ENCODE peak calls at places on chromosome 14, in four cellular contexts. S, R, H and F are unnamed samples.

GRCh38 chr14:34502826-34503225 is 36.7 kb downstream of the EAPP start:
- DNase-seq in H (no peak), S (no peak), R (no peak), F (no peak)

GRCh38 chr14:89794096-89794495 is 160.4 kb downstream of the EFCAB11 start:
- DNase-seq in H (peak; percentile 80), R (peak; percentile 79), S (peak; percentile 58), F (no peak)

GRCh38 chr14:56212541-56212940 is 94.3 kb downstream of the PELI2 start:
- DNase-seq in R (no peak), H (no peak), S (no peak), F (no peak)

GRCh38 chr14:97917169-97917568 is 1120.0 kb downstream of the VRK1 start:
- DNase-seq in R (no peak), S (no peak), H (peak; percentile 66), F (no peak)

GRCh38 chr14:91084516-91084915 is 24.1 kb upstream of the RPS6KA5 start:
- DNase-seq in S (no peak), H (no peak), R (no peak), F (no peak)

GRCh38 chr14:38469156-38469555 is 213.3 kb upstream of the CLEC14A start:
- DNase-seq in S (no peak), R (no peak), H (no peak), F (no peak)

GRCh38 chr14:58107947-58108552 is 44.0 kb downstream of the ARMH4 start:
- DNase-seq in H (peak; percentile 22), R (no peak), S (peak; percentile 58), F (no peak)

GRCh38 chr14:32633214-32633864 is 304.2 kb downstream of the AKAP6 start:
- DNase-seq in H (no peak), S (no peak), R (no peak), F (no peak)

GRCh38 chr14:51848120-51848519 is 12.3 kb upstream of the GNG2 start:
- DNase-seq in H (no peak), R (no peak), S (no peak), F (no peak)

GRCh38 chr14:91286530-91286937 is 42.0 kb upstream of the GPR68 start:
- DNase-seq in R (peak; percentile 83), H (peak; percentile 75), S (peak; percentile 74), F (peak; percentile 60)

GRCh38 chr14:29243355-29243754 is 476.8 kb downstream of the FOXG1 start:
- DNase-seq in S (no peak), H (no peak), R (no peak), F (no peak)

GRCh38 chr14:94601961-94602391 is 10.2 kb upstream of the SERPINA3 start:
- DNase-seq in R (peak; percentile 94), S (peak; percentile 90), H (peak; percentile 91), F (no peak)

GRCh38 chr14:102948698-102949061 is 26.2 kb downstream of the AMN start:
- DNase-seq in R (no peak), H (no peak), S (no peak), F (no peak)

GRCh38 chr14:56135001-56135400 is 16.8 kb downstream of the PELI2 start:
- DNase-seq in S (no peak), H (peak; percentile 41), R (no peak), F (no peak)

GRCh38 chr14:71638523-71639196 is 293.6 kb upstream of the RGS6 start:
- DNase-seq in H (no peak), S (no peak), R (no peak), F (no peak)

GRCh38 chr14:71113376-71113775 is 206.1 kb downstream of the PCNX1 start:
- DNase-seq in H (no peak), S (no peak), R (no peak), F (no peak)

GRCh38 chr14:53278602-53279506 is 125.7 kb upstream of the DDHD1 start:
- DNase-seq in R (no peak), S (no peak), H (no peak), F (no peak)

GRCh38 chr14:101495827-101496778 is 65.2 kb upstream of the DIO3 start:
- DNase-seq in S (no peak), H (no peak), R (peak; percentile 54), F (no peak)

GRCh38 chr14:105486974-105487448 is 325 bp downstream of the CRIP1 start:
- DNase-seq in R (peak; percentile 89), H (no peak), S (no peak), F (no peak)

GRCh38 chr14:65255029-65255545 is 152.8 kb upstream of the MAX start:
- DNase-seq in R (no peak), S (no peak), H (no peak), F (no peak)

GRCh38 chr14:49970474-49971147 is 77.7 kb downstream of the ARF6 start:
- DNase-seq in R (no peak), H (no peak), S (no peak), F (no peak)

GRCh38 chr14:32224731-32225377 is 21.8 kb upstream of the RNU6-8 start:
- DNase-seq in S (peak; percentile 71), H (no peak), R (peak; percentile 71), F (no peak)

GRCh38 chr14:90288646-90289355 is 32.4 kb downstream of the PSMC1 start:
- DNase-seq in H (no peak), S (no peak), R (no peak), F (no peak)

GRCh38 chr14:32469388-32470160 is 140.5 kb downstream of the AKAP6 start:
- DNase-seq in S (no peak), H (no peak), R (no peak), F (no peak)

GRCh38 chr14:34301107-34301734 is 160.8 kb downstream of the SPTSSA start:
- DNase-seq in R (no peak), H (no peak), S (no peak), F (no peak)

DNA sequence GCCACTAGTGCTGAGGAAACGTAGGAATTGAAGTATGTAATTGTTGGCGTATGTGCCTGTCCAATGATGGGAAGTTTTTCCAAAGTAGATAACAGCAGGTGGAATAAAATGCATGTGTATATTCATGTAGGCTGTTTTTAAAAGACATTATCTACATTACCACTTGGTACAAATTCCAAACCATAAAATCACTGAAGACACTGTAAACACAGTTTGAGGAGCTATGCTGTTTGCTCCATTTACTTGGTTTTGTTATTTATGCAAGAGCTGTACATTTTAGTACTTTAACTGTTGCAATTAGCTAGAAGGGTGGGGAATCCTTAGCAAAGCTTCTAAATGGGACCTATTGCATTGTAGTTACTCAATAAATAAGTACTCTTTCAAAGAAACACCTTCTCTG is 274.5 kb upstream of the DIO2 start:
- DNase-seq in S (no peak), H (no peak), R (no peak), F (no peak)
- TF ChIP-seq POLR2A in S (no peak), H (no peak), R (no peak), F (no peak)

GRCh38 chr14:73726025-73726961 is 12.1 kb upstream of the PNMA1 start:
- DNase-seq in H (no peak), S (no peak), R (no peak), F (peak; percentile 4)
- TF ChIP-seq POLR2A in H (no peak), S (no peak), R (no peak), F (peak; percentile 12)

GRCh38 chr14:100156776-100157175 is 2.7 kb downstream of the DEGS2 start:
- DNase-seq in R (no peak), S (no peak), H (no peak), F (no peak)

GRCh38 chr14:100159865-100160533 is 554 bp upstream of the DEGS2 start:
- DNase-seq in H (no peak), S (no peak), R (no peak), F (no peak)

GRCh38 chr14:100158566-100159106 is 809 bp downstream of the DEGS2 start:
- DNase-seq in S (no peak), H (no peak), R (no peak), F (no peak)

GRCh38 chr14:100160534-100160916 is 1.1 kb upstream of the DEGS2 start:
- DNase-seq in R (no peak), S (no peak), H (no peak), F (no peak)

GRCh38 chr14:100159107-100159864 is at the start of gene DEGS2:
- DNase-seq in R (no peak), S (no peak), H (no peak), F (peak; percentile 75)
- TF ChIP-seq POLR2A in R (no peak), S (no peak), H (no peak), F (no peak)

DNA sequence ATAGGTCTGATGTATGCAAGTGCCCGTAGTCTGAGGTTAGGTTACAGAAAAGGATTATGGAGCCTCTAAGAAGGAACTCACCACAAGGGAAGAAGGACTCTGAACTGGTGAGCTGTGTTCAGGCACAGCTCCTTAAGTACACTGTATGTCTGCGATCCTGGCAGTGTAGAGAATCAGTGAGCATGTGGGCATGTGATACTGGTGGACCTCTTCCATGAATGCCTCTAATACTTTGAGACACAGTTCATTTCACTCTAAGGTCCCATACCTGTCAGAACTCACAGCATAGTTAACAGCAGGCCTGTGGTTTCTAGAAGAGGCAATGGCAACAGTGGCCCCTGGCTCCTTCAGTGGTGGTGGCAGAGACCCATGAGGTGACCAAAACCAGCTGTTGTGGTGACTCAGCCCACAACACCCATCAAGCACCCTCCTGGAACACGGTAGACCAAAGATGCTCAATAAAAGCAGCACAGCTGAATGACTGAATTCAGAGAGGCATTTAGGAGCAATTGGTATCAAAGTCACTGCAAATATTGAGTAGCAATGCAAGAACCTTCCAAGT is 6.9 kb upstream of the OR6J1 start:
- DNase-seq in H (no peak), R (no peak), S (no peak), F (no peak)
- TF ChIP-seq POLR2A in H (no peak), R (no peak), S (no peak), F (peak; percentile 99)

GRCh38 chr14:75660630-75661498 is at the start of the genes ERG28 and TTLL5:
- DNase-seq in S (peak; percentile 98), R (peak; percentile 99), H (peak; percentile 97), F (peak; percentile 94)
- TF ChIP-seq POLR2A in S (peak; percentile 70), R (peak; percentile 49), H (no peak), F (peak; percentile 70)

DNA sequence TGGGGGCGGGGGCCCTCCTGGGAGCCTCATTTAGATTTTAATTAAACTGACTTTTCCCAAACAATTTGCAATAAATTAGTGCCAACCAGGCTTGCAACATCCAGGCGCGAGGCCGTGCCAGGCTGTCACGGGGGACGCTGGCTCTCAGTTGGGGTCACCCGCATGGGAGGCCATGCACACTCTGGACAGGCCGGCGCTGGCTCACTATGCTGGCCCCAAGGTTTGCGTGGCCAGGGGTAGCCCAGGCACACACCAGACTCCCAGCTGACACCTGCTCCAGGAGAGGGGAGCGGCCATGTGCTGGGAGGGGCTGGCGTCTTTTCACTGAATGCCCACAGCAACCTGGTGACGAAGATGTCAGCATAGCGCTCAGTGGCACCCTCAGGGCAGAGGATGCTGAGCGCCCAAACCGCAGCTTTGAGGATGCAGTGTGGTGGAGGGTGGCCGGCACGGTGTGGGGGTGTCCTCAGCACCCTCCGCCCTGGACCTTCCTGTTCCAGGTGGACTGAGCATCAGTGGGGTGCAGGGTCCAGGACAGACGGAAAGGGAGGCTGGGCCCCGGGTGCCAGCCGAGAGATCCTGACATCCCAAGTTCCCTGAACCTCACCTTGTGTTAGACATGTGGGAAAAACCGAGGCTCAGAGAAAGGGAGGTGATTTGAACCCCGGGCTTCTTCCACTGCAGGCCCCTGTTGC is 190.8 kb upstream of the C14orf180 start:
- DNase-seq in S (no peak), R (peak; percentile 60), H (no peak), F (no peak)
- TF ChIP-seq POLR2A in S (no peak), R (no peak), H (no peak), F (no peak)

DNA sequence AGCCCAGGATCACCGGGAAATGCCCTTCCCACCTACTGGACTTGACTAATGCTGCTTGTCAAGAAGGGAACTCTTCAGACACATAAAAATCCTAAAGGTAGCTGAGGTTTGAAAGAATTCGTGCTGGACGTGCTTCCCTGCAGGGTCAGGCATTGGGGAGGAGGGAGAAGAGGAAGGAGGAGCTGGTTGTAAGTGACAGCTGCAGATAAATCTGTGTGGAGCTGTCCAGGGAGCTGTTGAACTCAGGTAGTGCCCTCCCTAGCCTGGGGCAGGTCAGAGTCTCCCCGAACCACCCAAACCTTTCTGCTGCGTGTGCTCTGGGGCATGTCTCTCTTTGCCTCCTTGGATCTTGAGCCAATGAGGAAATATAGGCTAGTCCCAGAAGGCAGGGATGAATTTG is 23.7 kb upstream of the FOS start:
- DNase-seq in R (no peak), S (no peak), H (peak; percentile 60), F (no peak)
- TF ChIP-seq POLR2A in R (no peak), S (no peak), H (no peak), F (no peak)